ENCODE peak calls at places on chromosomes 5 and 9, in seven cellular contexts. E is esophagus muscularis mucosa, W is right lobe of liver, B is transverse colon, R is tibial nerve, A is ovary, D is adrenal gland. Q is an unnamed sample.
A peak's percentile ranks its signal among the peaks of the same experiment; 100 is the strongest.

GRCh38 chr9:124282442-124283231 is 24.9 kb downstream of the NEK6 start:
- DNase-seq in W (peak; percentile 84), A (peak; percentile 80), E (no peak), D (peak; percentile 64), R (peak; percentile 49), B (peak; percentile 62), Q (peak; percentile 73)

GRCh38 chr9:117414906-117415583 is at the start of gene ASTN2:
- DNase-seq in R (no peak), A (peak; percentile 35), B (no peak), W (no peak), E (no peak), D (no peak), Q (peak; percentile 10)

GRCh38 chr5:14199902-14200301 is 56.8 kb downstream of the TRIO start:
- DNase-seq in D (peak; percentile 64), W (no peak), R (no peak), B (peak; percentile 18), E (no peak), A (peak; percentile 53), Q (no peak)

GRCh38 chr5:140169410-140169809 is 5.6 kb upstream of the CYSTM1 start:
- DNase-seq in A (no peak), B (no peak), E (no peak), R (no peak), D (no peak), W (peak; percentile 20), Q (no peak)

GRCh38 chr5:165892383-165892782 is 2387.0 kb downstream of the MAT2B start:
- DNase-seq in D (no peak), R (no peak), E (no peak), W (no peak), B (no peak), A (no peak), Q (no peak)

GRCh38 chr9:133607976-133608375 is 1.2 kb downstream of the FAM163B start:
- DNase-seq in E (no peak), A (no peak), R (no peak), W (no peak), D (no peak), B (no peak), Q (no peak)

GRCh38 chr9:22158983-22159382 is 149.9 kb upstream of the CDKN2B start:
- DNase-seq in B (peak; percentile 18), R (peak; percentile 25), W (no peak), D (peak; percentile 50), E (no peak), A (peak; percentile 61), Q (peak; percentile 66)

GRCh38 chr9:92299116-92299515 is 5.6 kb upstream of the IARS1 start:
- DNase-seq in A (no peak), E (no peak), B (no peak), W (no peak), D (no peak), R (no peak), Q (no peak)

GRCh38 chr9:109230277-109230676 is 63.2 kb upstream of the FRRS1L start:
- DNase-seq in R (no peak), W (no peak), D (no peak), A (no peak), B (no peak), E (no peak), Q (no peak)

GRCh38 chr5:51384281-51384840 is 1.1 kb downstream of the ISL1 start:
- DNase-seq in W (no peak), R (no peak), D (no peak), A (no peak), B (no peak), E (no peak), Q (no peak)

GRCh38 chr9:130825051-130825651 is 9.9 kb upstream of the ABL1 start:
- DNase-seq in E (no peak), A (peak; percentile 56), D (peak; percentile 34), W (no peak), B (no peak), R (no peak), Q (no peak)
- TF ChIP-seq POLR2A in E (no peak), A (no peak), D (no peak), W (no peak), B (peak; percentile 33), R (no peak), Q (no peak)

DNA sequence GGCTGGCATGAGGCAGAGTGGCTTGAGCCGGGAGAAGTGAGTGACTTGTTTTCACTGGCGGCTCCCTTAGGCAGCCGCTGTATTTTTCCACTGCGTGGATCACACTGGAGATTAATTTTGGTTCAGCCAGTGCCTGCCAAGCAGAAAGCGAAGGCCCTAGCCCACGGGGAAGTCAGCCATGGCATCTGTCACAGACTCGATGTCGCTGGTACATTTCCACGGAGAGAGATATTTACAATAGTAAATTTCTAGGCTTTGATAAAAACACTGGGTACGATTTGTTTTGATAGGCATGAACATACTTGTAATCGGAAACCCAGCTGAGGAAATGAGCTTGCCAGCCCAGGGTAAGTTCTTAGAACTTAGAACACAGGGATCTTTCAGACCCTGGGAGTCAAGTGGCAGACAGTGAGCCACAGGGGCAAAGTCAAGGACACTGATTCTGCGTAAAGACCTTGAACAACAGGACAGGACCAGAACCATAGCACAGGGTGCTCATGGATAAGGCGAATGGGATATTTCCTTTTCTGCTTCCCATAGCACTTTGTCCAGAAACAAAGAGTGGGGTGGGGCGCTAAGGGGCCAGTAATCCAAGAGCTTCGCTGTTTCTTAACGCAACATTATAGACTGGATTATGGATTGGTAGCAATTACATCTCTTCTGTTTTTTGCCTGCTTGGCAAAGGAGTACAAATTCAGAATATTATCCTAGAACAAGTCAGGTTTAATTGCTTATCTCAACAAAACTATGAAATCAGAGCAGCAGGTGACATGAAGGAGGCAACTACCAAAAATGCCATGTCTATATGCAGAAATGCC is 4.5 kb downstream of the DUSP1 start:
- DNase-seq in R (peak; percentile 71), E (peak; percentile 96), B (peak; percentile 65), A (peak; percentile 74), D (peak; percentile 90), W (peak; percentile 88), Q (peak; percentile 89)
- H3K27ac ChIP-seq in R (peak overlapping the region; percentile 97), E (peak overlapping the region; percentile 99), B (peak overlapping the region; percentile 100), A (peak overlapping the region; percentile 40), D (peak overlapping the region; percentile 100), W (peak overlapping the region; percentile 100), Q (peak overlapping the region; percentile 99)

GRCh38 chr9:20271107-20271506 is 351.2 kb downstream of the MLLT3 start:
- DNase-seq in R (no peak), E (no peak), B (no peak), A (no peak), D (no peak), W (no peak), Q (no peak)
- H3K4me3 ChIP-seq in R (no peak overlapping the region), E (no peak overlapping the region), B (no peak overlapping the region), A (no peak overlapping the region), D (no peak overlapping the region), W (no peak overlapping the region), Q (no peak overlapping the region)

GRCh38 chr5:87154191-87154590 is 113.5 kb upstream of the RASA1 start:
- DNase-seq in D (no peak), R (no peak), A (no peak), E (no peak), W (no peak), B (no peak), Q (no peak)
- TF ChIP-seq POLR2A in D (no peak), R (no peak), A (no peak), E (no peak), W (no peak), B (no peak), Q (no peak)

GRCh38 chr5:79258801-79259200 is 22.9 kb downstream of the JMY start:
- DNase-seq in B (no peak), R (no peak), D (no peak), A (no peak), W (no peak), E (no peak), Q (no peak)

GRCh38 chr5:79261907-79262306 is 26.0 kb downstream of the JMY start:
- DNase-seq in R (no peak), D (no peak), B (no peak), A (no peak), E (no peak), W (no peak), Q (no peak)

GRCh38 chr5:79259383-79259782 is 23.5 kb downstream of the JMY start:
- DNase-seq in B (no peak), W (no peak), A (no peak), E (no peak), D (no peak), R (no peak), Q (no peak)

GRCh38 chr5:79259810-79260209 is 23.9 kb downstream of the JMY start:
- DNase-seq in B (no peak), E (no peak), A (no peak), R (no peak), D (no peak), W (no peak), Q (no peak)

DNA sequence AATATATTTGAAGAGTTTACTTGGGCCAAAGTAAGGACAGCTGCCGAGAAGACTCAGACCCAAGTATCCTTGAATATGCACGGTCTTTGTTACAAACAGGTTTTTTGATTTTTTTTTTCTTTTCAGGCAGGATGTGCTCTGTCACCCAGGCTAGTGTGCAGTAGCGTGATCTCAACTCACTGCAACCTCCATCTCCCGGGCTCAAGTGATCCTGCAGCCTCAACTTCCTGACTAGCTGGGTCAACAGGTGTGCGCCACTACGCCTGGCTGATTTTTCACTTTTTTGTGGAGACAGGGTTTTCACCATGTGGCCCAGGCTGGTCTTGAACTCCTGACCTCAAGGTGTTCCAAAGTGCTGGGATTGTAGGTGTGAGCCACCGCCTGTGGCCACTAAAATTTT is 27.4 kb downstream of the JMY start:
- DNase-seq in B (no peak), E (no peak), A (no peak), R (no peak), W (no peak), D (no peak), Q (no peak)
- H3K27ac ChIP-seq in B (no peak overlapping the region), E (no peak overlapping the region), A (no peak overlapping the region), R (no peak overlapping the region), W (no peak overlapping the region), D (no peak overlapping the region), Q (no peak overlapping the region)

GRCh38 chr5:169770109-169770508 is 133.0 kb downstream of the DOCK2 start:
- DNase-seq in B (no peak), W (no peak), R (no peak), D (no peak), A (no peak), E (no peak), Q (no peak)

GRCh38 chr5:169767938-169768337 is 130.9 kb downstream of the DOCK2 start:
- DNase-seq in A (no peak), B (no peak), W (no peak), D (peak; percentile 90), R (no peak), E (no peak), Q (peak; percentile 73)

GRCh38 chr5:169765597-169765996 is 128.5 kb downstream of the DOCK2 start:
- DNase-seq in W (no peak), A (no peak), E (no peak), D (no peak), R (no peak), B (no peak), Q (no peak)

GRCh38 chr5:169765176-169765575 is 128.1 kb downstream of the DOCK2 start:
- DNase-seq in E (no peak), B (no peak), D (no peak), A (no peak), W (no peak), R (no peak), Q (no peak)

GRCh38 chr5:169768416-169768815 is 131.3 kb downstream of the DOCK2 start:
- DNase-seq in E (no peak), B (no peak), D (no peak), A (no peak), R (no peak), W (no peak), Q (peak; percentile 9)
- H3K4me3 ChIP-seq in E (no peak overlapping the region), B (no peak overlapping the region), D (no peak overlapping the region), A (no peak overlapping the region), R (no peak overlapping the region), W (no peak overlapping the region), Q (no peak overlapping the region)

GRCh38 chr9:14372437-14373318 is 58.7 kb upstream of the NFIB start:
- DNase-seq in W (no peak), D (no peak), R (no peak), E (no peak), A (no peak), B (no peak), Q (peak; percentile 22)
- TF ChIP-seq POLR2A in W (no peak), D (no peak), R (no peak), E (no peak), A (no peak), B (no peak), Q (no peak)

Q was measured in body of pancreas.